ENCODE peak calls at places on chromosome 15, in ten cellular contexts. E is fibroblast of mammary gland, H is A549, A is T-cell, T is cerebellum, M is globus pallidus, R is neuronal stem cell, Q is ACHN, Y is T-helper 9 cell, W is K562. C is an unnamed sample.

GRCh38 chr15:23877502-23878412 is 190.7 kb upstream of the NDN start:
- DNase-seq in E (peak), H (peak), A (no peak), T (no peak), M (peak), R (peak), Q (peak), Y (no peak), W (peak), C (peak)

GRCh38 chr15:58453931-58454793 is 22.4 kb downstream of the LIPC start:
- DNase-seq in E (peak), H (no peak), A (no peak), T (no peak), M (no peak), R (no peak), Q (no peak), Y (no peak), W (no peak), C (no peak)

GRCh38 chr15:81744364-81744763 is 301.5 kb downstream of the MEX3B start:
- DNase-seq in E (no peak), H (no peak), A (no peak), T (no peak), M (no peak), R (no peak), Q (no peak), Y (no peak), W (no peak), C (no peak)

GRCh38 chr15:43514241-43515057 is 3.0 kb upstream of the MAP1A start:
- DNase-seq in E (peak), H (no peak), A (no peak), T (no peak), M (peak), R (no peak), Q (peak), Y (no peak), W (peak), C (peak)

GRCh38 chr15:73284073-73284472 is 84.7 kb downstream of the HCN4 start:
- DNase-seq in E (peak), H (no peak), A (no peak), T (peak), M (no peak), R (no peak), Q (peak), Y (no peak), W (no peak), C (peak)

GRCh38 chr15:74616020-74616939 is 644 bp downstream of the CLK3 start:
- DNase-seq in E (peak), H (no peak), A (peak), T (no peak), M (no peak), R (no peak), Q (peak), Y (peak), W (peak), C (peak)

GRCh38 chr15:100341662-100342560 is at the start of gene ADAMTS17:
- DNase-seq in E (peak), H (peak), A (peak), T (peak), M (peak), R (peak), Q (peak), Y (peak), W (peak), C (peak)

GRCh38 chr15:39426552-39427532 is 154.0 kb upstream of the THBS1 start:
- DNase-seq in E (no peak), H (no peak), A (peak), T (no peak), M (no peak), R (no peak), Q (no peak), Y (peak), W (no peak), C (peak)

GRCh38 chr15:62964251-62964650 is 78.3 kb upstream of the TPM1 start:
- DNase-seq in E (peak), H (no peak), A (no peak), T (no peak), M (no peak), R (no peak), Q (no peak), Y (no peak), W (no peak), C (no peak)

GRCh38 chr15:80010131-80010673 is 39.2 kb upstream of the BCL2A1 start:
- DNase-seq in E (peak), H (no peak), A (no peak), T (no peak), M (no peak), R (no peak), Q (no peak), Y (no peak), W (no peak), C (no peak)

GRCh38 chr15:85443593-85444328 is 63.4 kb downstream of the AKAP13 start:
- DNase-seq in E (peak), H (peak), A (no peak), T (no peak), M (no peak), R (peak), Q (peak), Y (no peak), W (no peak), C (peak)

GRCh38 chr15:69578792-69579587 is 126.4 kb downstream of the RPLP1 start:
- DNase-seq in E (no peak), H (no peak), A (no peak), T (peak), M (no peak), R (no peak), Q (peak), Y (no peak), W (no peak), C (peak)

GRCh38 chr15:42060797-42061196 is 33.6 kb downstream of the PLA2G4D start:
- DNase-seq in E (no peak), H (no peak), A (no peak), T (no peak), M (no peak), R (no peak), Q (no peak), Y (no peak), W (no peak), C (peak)

GRCh38 chr15:34239151-34239761 is 14.4 kb downstream of the EMC4 start:
- DNase-seq in E (peak), H (peak), A (no peak), T (no peak), M (no peak), R (no peak), Q (peak), Y (no peak), W (no peak), C (peak)

GRCh38 chr15:74888716-74889115 is 1.1 kb upstream of the MPI start:
- DNase-seq in E (no peak), H (no peak), A (no peak), T (no peak), M (no peak), R (no peak), Q (no peak), Y (no peak), W (no peak), C (no peak)

GRCh38 chr15:51793521-51793920 is 35.9 kb upstream of the TMOD3 start:
- DNase-seq in E (no peak), H (no peak), A (no peak), T (no peak), M (peak), R (no peak), Q (no peak), Y (no peak), W (no peak), C (peak)

GRCh38 chr15:66615846-66616245 is 50.0 kb upstream of the LCTL start:
- DNase-seq in E (no peak), H (no peak), A (no peak), T (no peak), M (no peak), R (no peak), Q (no peak), Y (no peak), W (no peak), C (no peak)

GRCh38 chr15:77871838-77872371 is 205.6 kb downstream of the TBC1D2B start:
- DNase-seq in E (no peak), H (no peak), A (no peak), T (no peak), M (no peak), R (no peak), Q (no peak), Y (no peak), W (peak), C (no peak)

GRCh38 chr15:63708141-63708772 is 111.1 kb downstream of the FBXL22 start:
- DNase-seq in E (no peak), H (no peak), A (no peak), T (no peak), M (no peak), R (no peak), Q (no peak), Y (no peak), W (no peak), C (no peak)

GRCh38 chr15:101487060-101487459 is 2.4 kb downstream of the PCSK6 start:
- DNase-seq in E (no peak), H (no peak), A (no peak), T (no peak), M (no peak), R (no peak), Q (no peak), Y (no peak), W (no peak), C (no peak)

GRCh38 chr15:51750942-51751686 is at the start of gene TMOD2:
- DNase-seq in E (no peak), H (peak), A (peak), T (peak), M (peak), R (peak), Q (peak), Y (peak), W (peak), C (peak)

GRCh38 chr15:92365079-92365478 is 28.6 kb upstream of the ST8SIA2 start:
- DNase-seq in E (peak), H (no peak), A (no peak), T (no peak), M (no peak), R (no peak), Q (no peak), Y (no peak), W (no peak), C (no peak)

GRCh38 chr15:65309882-65310418 is 5.5 kb downstream of the RNU5B-1 start:
- DNase-seq in E (no peak), H (no peak), A (no peak), T (no peak), M (no peak), R (no peak), Q (no peak), Y (no peak), W (no peak), C (no peak)

GRCh38 chr15:48622227-48622626 is 23.3 kb downstream of the FBN1 start:
- DNase-seq in E (peak), H (no peak), A (no peak), T (no peak), M (no peak), R (no peak), Q (no peak), Y (no peak), W (no peak), C (no peak)

GRCh38 chr15:88623061-88623460 is 1.9 kb downstream of the AEN start:
- DNase-seq in E (peak), H (peak), A (no peak), T (no peak), M (no peak), R (no peak), Q (peak), Y (no peak), W (no peak), C (peak)

GRCh38 chr15:39025331-39025730 is 460.7 kb upstream of the RASGRP1 start:
- DNase-seq in E (peak), H (no peak), A (no peak), T (no peak), M (no peak), R (no peak), Q (no peak), Y (no peak), W (no peak), C (no peak)

GRCh38 chr15:94272251-94272898 is 41.0 kb downstream of the MCTP2 start:
- DNase-seq in E (no peak), H (no peak), A (no peak), T (no peak), M (no peak), R (no peak), Q (no peak), Y (no peak), W (no peak), C (no peak)

GRCh38 chr15:75578206-75578947 is 738 bp downstream of the PTPN9 start:
- DNase-seq in E (no peak), H (no peak), A (peak), T (peak), M (peak), R (peak), Q (peak), Y (peak), W (peak), C (peak)

GRCh38 chr15:25508369-25509002 is 69.7 kb upstream of the UBE3A start:
- DNase-seq in E (peak), H (peak), A (no peak), T (peak), M (peak), R (peak), Q (peak), Y (no peak), W (peak), C (peak)

C was measured in DMS53.